ENCODE peak calls at places on chromosomes 5 and 9, in five cellular contexts. V is GM23338, J is HL-60, F is SK-N-MC, B is prostate gland. X is an unnamed sample.
A peak's percentile ranks its signal among the peaks of the same experiment; 100 is the strongest.

GRCh38 chr9:104743377-104743985 is 4.0 kb upstream of the NIPSNAP3A start:
- DNase-seq in J (peak; percentile 45), F (peak; percentile 59), V (peak; percentile 67), B (peak; percentile 15), X (no peak)

GRCh38 chr9:128203024-128203841 is at the start of gene DNM1:
- DNase-seq in B (peak; percentile 18), F (no peak), V (peak; percentile 77), J (peak; percentile 52), X (peak; percentile 69)

GRCh38 chr5:58447231-58447630 is 12.7 kb downstream of the PLK2 start:
- DNase-seq in V (no peak), B (no peak), J (no peak), F (no peak), X (no peak)

GRCh38 chr9:124390812-124391658 is 24.2 kb downstream of the PSMB7 start:
- DNase-seq in J (no peak), F (peak; percentile 35), V (no peak), B (no peak), X (no peak)

GRCh38 chr9:35287986-35288515 is 126.2 kb downstream of the UNC13B start:
- DNase-seq in J (no peak), V (no peak), F (no peak), B (no peak), X (no peak)

GRCh38 chr5:17374973-17375844 is 122.8 kb upstream of the TAF11L2 start:
- DNase-seq in V (peak; percentile 73), F (no peak), J (no peak), B (no peak), X (peak; percentile 58)

GRCh38 chr5:120748474-120748873 is 284.4 kb downstream of the PRR16 start:
- DNase-seq in B (no peak), J (no peak), F (no peak), V (no peak), X (no peak)

GRCh38 chr5:139061856-139062255 is 136.3 kb downstream of the SIL1 start:
- DNase-seq in B (no peak), V (peak; percentile 46), F (no peak), J (no peak), X (no peak)

GRCh38 chr9:28774433-28775029 is 1201.2 kb upstream of the C9orf72 start:
- DNase-seq in V (peak; percentile 73), B (no peak), F (peak; percentile 64), J (no peak), X (no peak)

GRCh38 chr9:120875954-120876841 is 790 bp downstream of the PHF19 start:
- DNase-seq in B (peak; percentile 64), F (no peak), J (peak; percentile 98), V (peak; percentile 85), X (peak; percentile 79)

GRCh38 chr5:51734677-51735076 is 351.4 kb downstream of the ISL1 start:
- DNase-seq in V (no peak), F (no peak), J (no peak), B (no peak), X (no peak)

GRCh38 chr9:91001146-91001611 is 199.6 kb downstream of the SYK start:
- DNase-seq in J (no peak), V (no peak), B (peak; percentile 47), F (no peak), X (peak; percentile 39)

GRCh38 chr5:136364307-136364706 is 1.0 kb downstream of the TRPC7 start:
- DNase-seq in F (no peak), J (no peak), V (peak; percentile 38), B (no peak), X (no peak)

GRCh38 chr9:10538073-10538472 is 74.7 kb downstream of the PTPRD start:
- DNase-seq in B (no peak), J (no peak), V (no peak), F (no peak), X (no peak)

GRCh38 chr5:92927291-92927778 is 653.7 kb downstream of the NR2F1-AS1 start:
- DNase-seq in B (no peak), V (no peak), F (no peak), J (no peak), X (no peak)

GRCh38 chr9:82275531-82275930 is 287.0 kb downstream of the SPATA31D1 start:
- DNase-seq in F (no peak), B (no peak), J (no peak), V (no peak), X (no peak)

GRCh38 chr9:129097671-129098306 is 12.8 kb downstream of the CRAT start:
- DNase-seq in F (no peak), B (no peak), V (no peak), J (no peak), X (no peak)

GRCh38 chr9:129619787-129620668 is 873 bp downstream of the C9orf50 start:
- DNase-seq in B (no peak), F (no peak), V (peak; percentile 69), J (no peak), X (no peak)

GRCh38 chr5:110815916-110816605 is 77.3 kb downstream of the SLC25A46 start:
- DNase-seq in V (no peak), B (no peak), F (no peak), J (no peak), X (no peak)

GRCh38 chr9:107717608-107718314 is 228.2 kb upstream of the KLF4 start:
- DNase-seq in F (no peak), V (no peak), B (no peak), J (no peak), X (no peak)

GRCh38 chr9:125987420-125987819 is 240.2 kb downstream of the PBX3 start:
- DNase-seq in V (no peak), F (no peak), B (no peak), J (no peak), X (no peak)

GRCh38 chr9:37028425-37029031 is 5.5 kb downstream of the PAX5 start:
- DNase-seq in B (no peak), F (no peak), J (no peak), V (peak; percentile 56), X (no peak)

GRCh38 chr9:80839821-80840670 is 849.3 kb downstream of the TLE1 start:
- DNase-seq in V (no peak), J (no peak), B (no peak), F (no peak), X (no peak)

GRCh38 chr5:116355819-116356601 is 218.6 kb downstream of the SEMA6A start:
- DNase-seq in V (no peak), B (no peak), F (no peak), J (no peak), X (no peak)

GRCh38 chr5:133510634-133511262 is 101.6 kb downstream of the FSTL4 start:
- DNase-seq in V (no peak), F (no peak), J (no peak), B (no peak), X (no peak)

GRCh38 chr9:124258765-124259272 is 1.1 kb downstream of the NEK6 start:
- DNase-seq in V (peak; percentile 58), J (no peak), B (no peak), F (no peak), X (no peak)

GRCh38 chr9:33884856-33885701 is 68.1 kb downstream of the UBE2R2 start:
- DNase-seq in J (no peak), F (peak; percentile 64), V (no peak), B (peak; percentile 13), X (peak; percentile 55)

GRCh38 chr5:175692996-175693700 is 35.3 kb downstream of the HRH2 start:
- DNase-seq in B (no peak), F (no peak), V (no peak), J (no peak), X (no peak)

GRCh38 chr9:137236936-137237421 is 4.1 kb upstream of the TUBB4B start:
- DNase-seq in J (peak; percentile 73), B (no peak), V (no peak), F (no peak), X (no peak)

GRCh38 chr5:89998505-89998904 is 411.1 kb downstream of the CETN3 start:
- DNase-seq in B (no peak), J (no peak), V (peak; percentile 22), F (no peak), X (no peak)

GRCh38 chr5:95759634-95760033 is 28.5 kb downstream of the RHOBTB3 start:
- DNase-seq in F (no peak), V (no peak), J (no peak), B (peak; percentile 59), X (no peak)

GRCh38 chr9:114390952-114391351 is 3.2 kb upstream of the AKNA start:
- DNase-seq in J (no peak), V (no peak), F (no peak), B (no peak), X (no peak)

GRCh38 chr5:40796487-40796889 is 1.7 kb downstream of the PRKAA1 start:
- DNase-seq in J (peak; percentile 32), F (no peak), B (no peak), V (no peak), X (no peak)

GRCh38 chr5:36666986-36667385 is 60.6 kb downstream of the SLC1A3 start:
- DNase-seq in F (no peak), B (no peak), V (no peak), J (no peak), X (no peak)

GRCh38 chr9:84153885-84154284 is 173.3 kb downstream of the RMI1 start:
- DNase-seq in F (no peak), J (no peak), V (no peak), B (no peak), X (peak; percentile 41)

GRCh38 chr9:100652850-100653249 is 75.0 kb downstream of the CAVIN4 start:
- DNase-seq in V (no peak), F (no peak), B (no peak), J (no peak), X (no peak)

GRCh38 chr5:180816608-180817534 is 14.3 kb upstream of the MGAT1 start:
- DNase-seq in J (no peak), V (no peak), B (no peak), F (no peak), X (no peak)

GRCh38 chr5:53890490-53890889 is 330.1 kb downstream of the NDUFS4 start:
- DNase-seq in F (no peak), J (no peak), V (no peak), B (no peak), X (no peak)
- H3K27ac ChIP-seq in F (no peak overlapping the region), J (no peak overlapping the region), V (no peak overlapping the region), B (peak overlapping the region; percentile 45), X (no peak overlapping the region)

GRCh38 chr9:98805506-98806272 is 1.8 kb upstream of the GALNT12 start:
- DNase-seq in V (no peak), F (no peak), B (peak; percentile 58), J (peak; percentile 64), X (no peak)
- TF ChIP-seq POLR2AphosphoS5 in V (no peak), F (no peak), B (peak; percentile 35), J (no peak), X (peak; percentile 60)

GRCh38 chr9:13613296-13613695 is 333.8 kb upstream of the MPDZ start:
- DNase-seq in F (no peak), V (no peak), J (no peak), B (no peak), X (no peak)
- H3K4me3 ChIP-seq in F (no peak overlapping the region), V (no peak overlapping the region), J (no peak overlapping the region), B (no peak overlapping the region), X (no peak overlapping the region)

DNA sequence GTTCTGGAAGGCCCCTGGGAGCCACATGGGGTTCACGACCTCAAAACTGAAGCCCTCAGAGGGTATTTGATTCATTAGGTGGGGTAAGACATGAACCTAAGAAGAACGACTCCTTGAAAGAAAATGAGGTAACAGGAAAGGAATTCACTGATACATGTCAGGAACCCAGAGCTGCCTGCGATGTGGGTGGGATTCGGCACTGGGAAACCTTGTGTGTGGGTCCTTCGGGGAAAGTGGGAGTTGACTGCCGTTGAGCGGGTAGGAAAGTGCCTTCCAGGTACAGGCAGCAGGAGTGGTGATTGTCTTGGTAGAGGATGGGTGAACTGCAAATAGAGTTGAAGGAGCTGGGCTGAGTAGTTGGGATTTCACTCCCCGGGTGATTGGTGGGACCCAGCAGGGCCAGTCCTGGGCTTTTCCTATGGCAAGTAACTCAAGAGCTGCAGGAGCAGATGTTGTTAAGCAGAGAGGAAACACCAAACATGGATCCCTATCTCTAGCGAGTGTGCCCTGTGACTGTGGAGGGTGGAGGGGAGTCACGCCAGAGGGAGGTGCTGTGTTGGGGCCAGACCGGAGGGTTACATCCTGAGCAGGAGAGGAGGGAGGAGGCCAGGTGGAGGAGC is 30.8 kb downstream of the ANKRD33B start:
- DNase-seq in J (no peak), V (no peak), F (no peak), B (no peak), X (no peak)
- H3K27ac ChIP-seq in J (no peak overlapping the region), V (no peak overlapping the region), F (no peak overlapping the region), B (peak overlapping the region; percentile 70), X (peak overlapping the region; percentile 71)

X was measured in stomach.